ENCODE peak calls at places on chromosome 12, in ten cellular contexts. One of them, this sample, is unnamed.

GRCh38 chr12:22229652-22230279 is 104.7 kb downstream of the ST8SIA1 start:
- DNase-seq in body of pancreas: no peak
- DNase-seq in uterus: no peak
- DNase-seq in heart right ventricle: no peak
- DNase-seq in CD8-positive, alpha-beta T cell: no peak
- DNase-seq in A549: peak
- DNase-seq in brain microvascular endothelial cell: no peak
- DNase-seq in kidney: no peak
- DNase-seq in MM.1S: no peak
- DNase-seq in lower lobe of right lung: no peak
- DNase-seq in this sample: no peak

GRCh38 chr12:26513357-26514043 is 318.1 kb downstream of the SSPN start:
- DNase-seq in MM.1S: no peak
- DNase-seq in CD8-positive, alpha-beta T cell: no peak
- DNase-seq in brain microvascular endothelial cell: no peak
- DNase-seq in heart right ventricle: no peak
- DNase-seq in uterus: no peak
- DNase-seq in body of pancreas: no peak
- DNase-seq in A549: no peak
- DNase-seq in lower lobe of right lung: no peak
- DNase-seq in kidney: no peak
- DNase-seq in this sample: no peak

GRCh38 chr12:109618091-109618490 is 44.5 kb downstream of the MVK start:
- DNase-seq in body of pancreas: no peak
- DNase-seq in brain microvascular endothelial cell: no peak
- DNase-seq in heart right ventricle: no peak
- DNase-seq in lower lobe of right lung: no peak
- DNase-seq in A549: no peak
- DNase-seq in uterus: no peak
- DNase-seq in CD8-positive, alpha-beta T cell: no peak
- DNase-seq in MM.1S: no peak
- DNase-seq in kidney: no peak
- DNase-seq in this sample: no peak

GRCh38 chr12:467591-467990 is 7.9 kb downstream of the B4GALNT3 start:
- DNase-seq in brain microvascular endothelial cell: no peak
- DNase-seq in MM.1S: no peak
- DNase-seq in uterus: no peak
- DNase-seq in body of pancreas: no peak
- DNase-seq in lower lobe of right lung: no peak
- DNase-seq in kidney: no peak
- DNase-seq in CD8-positive, alpha-beta T cell: no peak
- DNase-seq in heart right ventricle: no peak
- DNase-seq in A549: no peak
- DNase-seq in this sample: no peak

GRCh38 chr12:14902465-14902864 is 16.8 kb upstream of the MGP start:
- DNase-seq in CD8-positive, alpha-beta T cell: no peak
- DNase-seq in brain microvascular endothelial cell: no peak
- DNase-seq in lower lobe of right lung: no peak
- DNase-seq in heart right ventricle: no peak
- DNase-seq in body of pancreas: no peak
- DNase-seq in A549: no peak
- DNase-seq in kidney: no peak
- DNase-seq in MM.1S: no peak
- DNase-seq in uterus: no peak
- DNase-seq in this sample: no peak

GRCh38 chr12:91309450-91309849 is 126.8 kb upstream of the DCN start:
- DNase-seq in MM.1S: no peak
- DNase-seq in uterus: no peak
- DNase-seq in brain microvascular endothelial cell: no peak
- DNase-seq in kidney: no peak
- DNase-seq in lower lobe of right lung: no peak
- DNase-seq in heart right ventricle: no peak
- DNase-seq in body of pancreas: no peak
- DNase-seq in CD8-positive, alpha-beta T cell: no peak
- DNase-seq in A549: no peak
- DNase-seq in this sample: no peak

GRCh38 chr12:104596128-104596799 is 139.5 kb downstream of the CHST11 start:
- DNase-seq in CD8-positive, alpha-beta T cell: no peak
- DNase-seq in heart right ventricle: no peak
- DNase-seq in MM.1S: no peak
- DNase-seq in A549: peak
- DNase-seq in lower lobe of right lung: no peak
- DNase-seq in brain microvascular endothelial cell: peak
- DNase-seq in body of pancreas: no peak
- DNase-seq in uterus: peak
- DNase-seq in kidney: no peak
- DNase-seq in this sample: no peak

GRCh38 chr12:75965661-75966060 is 65.9 kb downstream of the PHLDA1 start:
- DNase-seq in lower lobe of right lung: no peak
- DNase-seq in A549: no peak
- DNase-seq in uterus: no peak
- DNase-seq in MM.1S: no peak
- DNase-seq in body of pancreas: no peak
- DNase-seq in CD8-positive, alpha-beta T cell: no peak
- DNase-seq in kidney: no peak
- DNase-seq in heart right ventricle: no peak
- DNase-seq in brain microvascular endothelial cell: no peak
- DNase-seq in this sample: no peak

GRCh38 chr12:52351196-52352059 is 15.9 kb downstream of the KRT85 start:
- DNase-seq in A549: no peak
- DNase-seq in MM.1S: peak
- DNase-seq in kidney: no peak
- DNase-seq in uterus: no peak
- DNase-seq in CD8-positive, alpha-beta T cell: peak
- DNase-seq in heart right ventricle: peak
- DNase-seq in lower lobe of right lung: no peak
- DNase-seq in body of pancreas: peak
- DNase-seq in brain microvascular endothelial cell: no peak
- DNase-seq in this sample: no peak

GRCh38 chr12:79420146-79420618 is 270.6 kb downstream of the PAWR start:
- DNase-seq in lower lobe of right lung: no peak
- DNase-seq in MM.1S: peak
- DNase-seq in CD8-positive, alpha-beta T cell: no peak
- DNase-seq in body of pancreas: peak
- DNase-seq in brain microvascular endothelial cell: peak
- DNase-seq in uterus: no peak
- DNase-seq in kidney: no peak
- DNase-seq in A549: peak
- DNase-seq in heart right ventricle: no peak
- DNase-seq in this sample: peak

GRCh38 chr12:70106347-70106746 is 136.9 kb upstream of the CNOT2 start:
- DNase-seq in brain microvascular endothelial cell: no peak
- DNase-seq in heart right ventricle: no peak
- DNase-seq in kidney: no peak
- DNase-seq in uterus: no peak
- DNase-seq in A549: no peak
- DNase-seq in body of pancreas: no peak
- DNase-seq in MM.1S: no peak
- DNase-seq in CD8-positive, alpha-beta T cell: no peak
- DNase-seq in lower lobe of right lung: no peak
- DNase-seq in this sample: no peak

GRCh38 chr12:88509851-88510250 is 70.4 kb downstream of the KITLG start:
- DNase-seq in lower lobe of right lung: no peak
- DNase-seq in MM.1S: no peak
- DNase-seq in kidney: no peak
- DNase-seq in brain microvascular endothelial cell: no peak
- DNase-seq in CD8-positive, alpha-beta T cell: no peak
- DNase-seq in uterus: no peak
- DNase-seq in heart right ventricle: no peak
- DNase-seq in A549: no peak
- DNase-seq in body of pancreas: no peak
- DNase-seq in this sample: no peak

GRCh38 chr12:88505696-88506095 is 74.6 kb downstream of the KITLG start:
- DNase-seq in MM.1S: no peak
- DNase-seq in uterus: no peak
- DNase-seq in lower lobe of right lung: no peak
- DNase-seq in body of pancreas: no peak
- DNase-seq in heart right ventricle: no peak
- DNase-seq in kidney: no peak
- DNase-seq in A549: no peak
- DNase-seq in CD8-positive, alpha-beta T cell: no peak
- DNase-seq in brain microvascular endothelial cell: no peak
- DNase-seq in this sample: no peak

GRCh38 chr12:88510841-88511240 is 69.4 kb downstream of the KITLG start:
- DNase-seq in uterus: no peak
- DNase-seq in MM.1S: no peak
- DNase-seq in body of pancreas: no peak
- DNase-seq in A549: no peak
- DNase-seq in lower lobe of right lung: no peak
- DNase-seq in brain microvascular endothelial cell: no peak
- DNase-seq in kidney: no peak
- DNase-seq in heart right ventricle: no peak
- DNase-seq in CD8-positive, alpha-beta T cell: no peak
- DNase-seq in this sample: no peak

GRCh38 chr12:88509347-88509746 is 70.9 kb downstream of the KITLG start:
- DNase-seq in kidney: no peak
- DNase-seq in heart right ventricle: no peak
- DNase-seq in MM.1S: no peak
- DNase-seq in uterus: no peak
- DNase-seq in A549: no peak
- DNase-seq in body of pancreas: no peak
- DNase-seq in CD8-positive, alpha-beta T cell: no peak
- DNase-seq in lower lobe of right lung: no peak
- DNase-seq in brain microvascular endothelial cell: no peak
- DNase-seq in this sample: no peak
- TF ChIP-seq CTCF in kidney: no peak
- TF ChIP-seq CTCF in heart right ventricle: no peak
- TF ChIP-seq CTCF in MM.1S: no peak
- TF ChIP-seq CTCF in uterus: no peak
- TF ChIP-seq CTCF in A549: no peak
- TF ChIP-seq CTCF in body of pancreas: no peak
- TF ChIP-seq CTCF in CD8-positive, alpha-beta T cell: no peak
- TF ChIP-seq CTCF in lower lobe of right lung: no peak
- TF ChIP-seq CTCF in brain microvascular endothelial cell: no peak
- TF ChIP-seq CTCF in this sample: no peak

GRCh38 chr12:111775205-111776193 is 8.8 kb downstream of the ALDH2 start:
- DNase-seq in body of pancreas: peak
- DNase-seq in A549: peak
- DNase-seq in heart right ventricle: peak
- DNase-seq in CD8-positive, alpha-beta T cell: no peak
- DNase-seq in lower lobe of right lung: peak
- DNase-seq in MM.1S: no peak
- DNase-seq in kidney: peak
- DNase-seq in uterus: peak
- DNase-seq in brain microvascular endothelial cell: peak
- DNase-seq in this sample: peak
- H3K27ac ChIP-seq in body of pancreas: peak
- H3K27ac ChIP-seq in A549: peak
- H3K27ac ChIP-seq in heart right ventricle: peak
- H3K27ac ChIP-seq in CD8-positive, alpha-beta T cell: no peak
- H3K27ac ChIP-seq in lower lobe of right lung: peak
- H3K27ac ChIP-seq in MM.1S: no peak
- H3K27ac ChIP-seq in kidney: peak
- H3K27ac ChIP-seq in uterus: peak
- H3K27ac ChIP-seq in brain microvascular endothelial cell: peak
- H3K27ac ChIP-seq in this sample: peak

DNA sequence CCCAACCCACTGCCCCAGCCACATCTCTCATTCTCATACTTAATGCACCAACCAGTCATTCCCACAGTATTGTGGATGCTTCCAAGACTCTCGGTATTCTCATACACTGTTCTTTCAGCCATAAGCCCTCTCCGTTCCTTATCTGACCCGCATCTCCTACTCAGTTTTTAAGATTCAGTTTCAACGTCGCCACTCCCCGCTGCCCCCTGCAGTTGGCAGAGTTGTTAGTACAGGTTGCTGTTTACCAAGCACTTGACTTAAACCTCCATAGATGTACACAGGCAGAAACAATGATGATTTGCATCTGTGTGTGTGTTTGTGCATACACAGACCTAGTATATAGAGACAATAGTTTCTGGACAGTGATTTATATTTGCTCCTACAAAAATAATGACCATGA is 40.2 kb downstream of the PAH start:
- DNase-seq in brain microvascular endothelial cell: no peak
- DNase-seq in heart right ventricle: no peak
- DNase-seq in MM.1S: no peak
- DNase-seq in kidney: no peak
- DNase-seq in lower lobe of right lung: no peak
- DNase-seq in uterus: no peak
- DNase-seq in body of pancreas: no peak
- DNase-seq in CD8-positive, alpha-beta T cell: no peak
- DNase-seq in A549: peak
- DNase-seq in this sample: no peak
- TF ChIP-seq CTCF in brain microvascular endothelial cell: no peak
- TF ChIP-seq CTCF in heart right ventricle: no peak
- TF ChIP-seq CTCF in MM.1S: peak
- TF ChIP-seq CTCF in kidney: no peak
- TF ChIP-seq CTCF in lower lobe of right lung: no peak
- TF ChIP-seq CTCF in uterus: no peak
- TF ChIP-seq CTCF in body of pancreas: no peak
- TF ChIP-seq CTCF in CD8-positive, alpha-beta T cell: no peak
- TF ChIP-seq CTCF in A549: no peak
- TF ChIP-seq CTCF in this sample: no peak

GRCh38 chr12:1575287-1575798 is 19.0 kb downstream of the FBXL14 start:
- DNase-seq in brain microvascular endothelial cell: no peak
- DNase-seq in A549: no peak
- DNase-seq in lower lobe of right lung: no peak
- DNase-seq in MM.1S: no peak
- DNase-seq in CD8-positive, alpha-beta T cell: no peak
- DNase-seq in body of pancreas: peak
- DNase-seq in uterus: peak
- DNase-seq in kidney: no peak
- DNase-seq in heart right ventricle: no peak
- DNase-seq in this sample: no peak
- H3K27ac ChIP-seq in brain microvascular endothelial cell: no peak
- H3K27ac ChIP-seq in A549: no peak
- H3K27ac ChIP-seq in lower lobe of right lung: peak
- H3K27ac ChIP-seq in MM.1S: no peak
- H3K27ac ChIP-seq in CD8-positive, alpha-beta T cell: no peak
- H3K27ac ChIP-seq in body of pancreas: no peak
- H3K27ac ChIP-seq in uterus: peak
- H3K27ac ChIP-seq in kidney: peak
- H3K27ac ChIP-seq in heart right ventricle: no peak
- H3K27ac ChIP-seq in this sample: no peak

DNA sequence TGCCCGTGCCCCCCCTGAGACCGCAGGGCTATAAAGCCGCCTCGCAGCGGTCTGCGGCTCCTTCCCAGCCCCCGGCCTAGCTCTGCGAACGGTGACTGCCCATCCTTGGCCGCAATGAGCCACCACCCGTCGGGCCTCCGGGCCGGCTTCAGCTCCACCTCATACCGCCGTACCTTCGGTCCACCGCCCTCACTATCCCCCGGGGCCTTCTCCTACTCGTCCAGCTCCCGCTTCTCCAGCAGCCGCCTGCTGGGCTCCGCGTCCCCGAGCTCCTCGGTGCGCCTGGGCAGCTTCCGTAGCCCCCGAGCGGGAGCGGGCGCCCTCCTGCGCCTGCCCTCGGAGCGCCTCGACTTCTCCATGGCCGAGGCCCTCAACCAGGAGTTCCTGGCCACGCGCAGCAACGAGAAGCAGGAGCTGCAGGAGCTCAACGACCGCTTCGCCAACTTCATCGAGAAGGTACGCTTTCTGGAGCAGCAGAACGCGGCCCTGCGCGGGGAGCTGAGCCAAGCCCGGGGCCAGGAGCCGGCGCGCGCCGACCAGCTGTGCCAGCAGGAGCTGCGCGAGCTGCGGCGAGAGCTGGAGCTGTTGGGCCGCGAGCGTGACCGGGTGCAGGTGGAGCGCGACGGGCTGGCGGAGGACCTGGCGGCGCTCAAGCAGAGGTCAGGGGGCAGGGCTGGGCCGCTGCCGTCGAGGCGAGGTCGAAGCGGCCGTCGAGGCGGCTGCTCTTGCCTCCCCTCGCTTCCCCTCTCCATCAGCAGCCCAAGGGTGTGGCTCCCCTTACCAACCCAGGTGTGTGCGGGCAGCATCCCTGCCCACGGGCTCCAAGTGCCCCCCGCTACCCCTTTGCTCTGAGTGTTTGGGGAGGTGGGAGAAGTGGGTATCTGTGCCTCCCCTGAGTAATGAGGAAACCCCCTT is at the start of gene PRPH:
- DNase-seq in body of pancreas: peak
- DNase-seq in uterus: no peak
- DNase-seq in CD8-positive, alpha-beta T cell: no peak
- DNase-seq in brain microvascular endothelial cell: no peak
- DNase-seq in A549: no peak
- DNase-seq in kidney: peak
- DNase-seq in heart right ventricle: peak
- DNase-seq in MM.1S: no peak
- DNase-seq in lower lobe of right lung: no peak
- DNase-seq in this sample: no peak
- TF ChIP-seq CTCF in body of pancreas: no peak
- TF ChIP-seq CTCF in uterus: no peak
- TF ChIP-seq CTCF in CD8-positive, alpha-beta T cell: no peak
- TF ChIP-seq CTCF in brain microvascular endothelial cell: no peak
- TF ChIP-seq CTCF in A549: no peak
- TF ChIP-seq CTCF in kidney: no peak
- TF ChIP-seq CTCF in heart right ventricle: no peak
- TF ChIP-seq CTCF in MM.1S: no peak
- TF ChIP-seq CTCF in lower lobe of right lung: no peak
- TF ChIP-seq CTCF in this sample: no peak

This sample was measured in RWPE1.